ENCODE peak calls at places on chromosomes 3 and 15, in ten cellular contexts. P is PC-3; I is stomach; A is tibial artery; L is K562; E is right atrium auricular region; Y is thyroid gland; Q is Peyer's patch; V is CD4-positive, alpha-beta T cell; W is brain microvascular endothelial cell. M is an unnamed sample. For H3K27me3, the result is how much of the 10 kb centered on the place peaks cover.

GRCh38 chr15:74964794-74965193 is 8.2 kb upstream of the RPP25 start:
- DNase-seq in P (peak), I (no peak), A (no peak), L (no peak), E (no peak), Y (no peak), Q (no peak), V (no peak), W (peak), M (no peak)

GRCh38 chr15:85667491-85668424 is 127.0 kb downstream of the KLHL25 start:
- DNase-seq in P (peak), I (no peak), A (no peak), L (no peak), E (no peak), Y (no peak), Q (no peak), V (peak), W (peak), M (peak)

GRCh38 chr3:182484682-182485081 is 308.6 kb upstream of the ATP11B start:
- DNase-seq in P (no peak), I (no peak), A (no peak), L (no peak), E (no peak), Y (no peak), Q (no peak), V (no peak), W (no peak), M (no peak)

GRCh38 chr15:53305101-53305500 is 454.4 kb downstream of the WDR72 start:
- DNase-seq in P (no peak), I (no peak), A (no peak), L (no peak), E (no peak), Y (no peak), Q (no peak), V (no peak), W (no peak), M (no peak)

GRCh38 chr15:49212897-49213296 is 42.9 kb downstream of the GALK2 start:
- DNase-seq in P (peak), I (no peak), A (no peak), L (no peak), E (no peak), Y (no peak), Q (no peak), V (no peak), W (no peak), M (no peak)

GRCh38 chr3:110454066-110454465 is 617.5 kb upstream of the NECTIN3 start:
- DNase-seq in P (no peak), I (no peak), A (no peak), L (no peak), E (no peak), Y (no peak), Q (no peak), V (no peak), W (no peak), M (no peak)

GRCh38 chr3:128322030-128323022 is 144.4 kb downstream of the DNAJB8 start:
- DNase-seq in P (peak), I (peak), A (no peak), L (peak), E (no peak), Y (peak), Q (peak), V (peak), W (peak), M (peak)

GRCh38 chr3:186854954-186855353 is 12.4 kb downstream of the ADIPOQ start:
- DNase-seq in P (no peak), I (no peak), A (no peak), L (no peak), E (no peak), Y (no peak), Q (no peak), V (no peak), W (no peak), M (no peak)

GRCh38 chr15:95910643-95911212 is 419.8 kb upstream of the NR2F2 start:
- DNase-seq in P (no peak), I (no peak), A (no peak), L (no peak), E (no peak), Y (no peak), Q (no peak), V (no peak), W (no peak), M (no peak)

GRCh38 chr3:8554725-8555621 is 53.4 kb downstream of the LMCD1 start:
- DNase-seq in P (no peak), I (no peak), A (peak), L (no peak), E (peak), Y (no peak), Q (no peak), V (no peak), W (peak), M (no peak)

GRCh38 chr3:129226374-129226773 is 23.0 kb upstream of the COPG1 start:
- DNase-seq in P (peak), I (peak), A (peak), L (peak), E (peak), Y (peak), Q (peak), V (no peak), W (peak), M (peak)

GRCh38 chr15:99253381-99254090 is 2.3 kb downstream of the LRRC28 start:
- DNase-seq in P (peak), I (no peak), A (no peak), L (no peak), E (no peak), Y (no peak), Q (no peak), V (no peak), W (peak), M (no peak)

GRCh38 chr15:68504721-68505090 is 72.7 kb upstream of the ITGA11 start:
- DNase-seq in P (no peak), I (no peak), A (peak), L (no peak), E (no peak), Y (no peak), Q (no peak), V (no peak), W (no peak), M (no peak)

GRCh38 chr15:61749169-61749568 is 311.1 kb downstream of the VPS13C start:
- DNase-seq in P (peak), I (no peak), A (no peak), L (no peak), E (no peak), Y (no peak), Q (no peak), V (no peak), W (no peak), M (no peak)

GRCh38 chr3:69353492-69353891 is 32.4 kb downstream of the FRMD4B start:
- DNase-seq in P (no peak), I (no peak), A (no peak), L (no peak), E (no peak), Y (no peak), Q (no peak), V (no peak), W (no peak), M (no peak)

GRCh38 chr3:98688363-98688762 is 74.8 kb upstream of the ST3GAL6 start:
- DNase-seq in P (no peak), I (no peak), A (no peak), L (no peak), E (no peak), Y (no peak), Q (no peak), V (no peak), W (no peak), M (no peak)

GRCh38 chr15:64574220-64574994 is 114.0 kb downstream of the ZNF609 start:
- DNase-seq in P (peak), I (no peak), A (no peak), L (no peak), E (no peak), Y (no peak), Q (no peak), V (no peak), W (peak), M (no peak)

GRCh38 chr3:22886394-22886793 is 316.7 kb upstream of the UBE2E2 start:
- DNase-seq in P (no peak), I (no peak), A (no peak), L (no peak), E (peak), Y (no peak), Q (no peak), V (no peak), W (no peak), M (no peak)

GRCh38 chr3:32813180-32813579 is 4.6 kb upstream of the TRIM71 start:
- DNase-seq in P (no peak), I (no peak), A (no peak), L (no peak), E (no peak), Y (no peak), Q (no peak), V (no peak), W (no peak), M (no peak)

GRCh38 chr3:13219902-13220296 is 146.7 kb upstream of the IQSEC1 start:
- DNase-seq in P (no peak), I (no peak), A (no peak), L (no peak), E (no peak), Y (no peak), Q (no peak), V (no peak), W (no peak), M (no peak)

GRCh38 chr15:95405447-95405846 is 925.1 kb upstream of the NR2F2 start:
- DNase-seq in P (no peak), I (no peak), A (no peak), L (no peak), E (no peak), Y (no peak), Q (no peak), V (no peak), W (peak), M (no peak)

GRCh38 chr3:13473020-13473419 is 7.1 kb upstream of the HDAC11 start:
- DNase-seq in P (no peak), I (no peak), A (peak), L (no peak), E (no peak), Y (no peak), Q (peak), V (no peak), W (no peak), M (no peak)

GRCh38 chr3:187973977-187974856 is 179.7 kb upstream of the LPP start:
- DNase-seq in P (no peak), I (no peak), A (no peak), L (no peak), E (no peak), Y (no peak), Q (no peak), V (no peak), W (no peak), M (no peak)

GRCh38 chr3:31066999-31067398 is 172.5 kb upstream of the GADL1 start:
- DNase-seq in P (peak), I (no peak), A (no peak), L (peak), E (peak), Y (no peak), Q (no peak), V (no peak), W (peak), M (no peak)

GRCh38 chr3:4340411-4341335 is 37.5 kb downstream of the SETMAR start:
- DNase-seq in P (no peak), I (no peak), A (no peak), L (peak), E (no peak), Y (no peak), Q (no peak), V (no peak), W (no peak), M (no peak)

GRCh38 chr3:195900426-195901355 is 7.7 kb downstream of the TNK2 start:
- DNase-seq in P (peak), I (peak), A (no peak), L (no peak), E (peak), Y (peak), Q (peak), V (no peak), W (no peak), M (peak)
- TF ChIP-seq CTCF in P (no peak), I (no peak), A (no peak), L (no peak), E (no peak), Y (no peak), Q (no peak), V (no peak), W (no peak), M (no peak)

GRCh38 chr15:38622908-38623307 is 58.3 kb upstream of the RASGRP1 start:
- DNase-seq in P (no peak), I (no peak), A (no peak), L (no peak), E (no peak), Y (no peak), Q (no peak), V (no peak), W (no peak), M (no peak)
- H3K27me3 ChIP-seq in P (half or more), I (under half), A (under half), L (under half), E (under half), Y (under half), Q (under half), V (under half), W (under half), M (under half)

GRCh38 chr3:171811913-171812321 is 1.6 kb upstream of the PLD1 start:
- DNase-seq in P (peak), I (no peak), A (no peak), L (no peak), E (no peak), Y (no peak), Q (no peak), V (no peak), W (peak), M (no peak)

GRCh38 chr3:171807806-171808205 is 2.5 kb downstream of the PLD1 start:
- DNase-seq in P (no peak), I (no peak), A (no peak), L (no peak), E (no peak), Y (no peak), Q (no peak), V (no peak), W (no peak), M (no peak)

GRCh38 chr3:171810278-171811058 is at the start of gene PLD1:
- DNase-seq in P (peak), I (peak), A (peak), L (peak), E (peak), Y (peak), Q (peak), V (peak), W (peak), M (peak)

GRCh38 chr3:171811059-171811912 is 1.0 kb upstream of the PLD1 start:
- DNase-seq in P (peak), I (no peak), A (peak), L (peak), E (peak), Y (no peak), Q (no peak), V (no peak), W (peak), M (no peak)

DNA sequence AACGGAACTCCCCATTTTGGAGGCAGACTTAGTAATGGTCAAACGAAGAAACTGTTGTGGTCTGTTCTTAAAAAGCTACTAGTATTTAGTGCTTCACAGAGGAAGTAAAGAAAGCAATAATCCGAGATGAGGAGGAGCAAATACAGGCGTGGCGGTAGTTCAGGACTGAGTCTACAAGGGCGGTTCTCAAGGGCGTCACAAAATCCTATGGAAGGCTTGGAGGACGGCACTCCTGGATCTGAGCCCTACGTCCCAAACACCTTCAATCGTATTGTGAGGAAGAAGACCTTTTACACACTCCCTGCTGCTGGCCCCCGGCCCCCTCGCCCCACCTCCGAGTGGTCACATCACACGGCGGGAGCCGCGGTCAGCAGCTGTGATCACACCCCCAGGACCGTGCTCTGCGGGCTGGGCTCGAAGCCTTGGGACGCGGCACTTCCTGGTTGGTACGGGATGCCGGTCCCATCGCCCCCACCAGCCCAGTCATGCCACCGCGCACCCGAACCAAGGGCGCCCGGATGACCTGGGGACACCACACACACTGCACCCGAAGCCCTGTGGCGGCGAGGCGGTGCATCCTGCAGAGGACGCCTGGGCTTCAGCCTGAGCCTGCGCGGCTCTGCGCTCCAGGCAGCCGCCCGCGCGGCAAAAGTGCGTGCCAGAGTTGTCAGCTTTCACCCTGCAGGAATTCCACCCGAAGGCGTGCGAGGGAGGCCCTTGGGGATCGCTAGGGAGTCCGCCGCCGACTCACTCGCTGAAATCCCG is 588 bp downstream of the PLD1 start:
- DNase-seq in P (peak), I (peak), A (peak), L (peak), E (peak), Y (no peak), Q (peak), V (peak), W (peak), M (peak)
- TF ChIP-seq CTCF in P (no peak), I (no peak), A (no peak), L (no peak), E (no peak), Y (no peak), Q (peak), V (no peak), W (no peak), M (peak)

GRCh38 chr15:28915041-28915810 is 29.5 kb downstream of the APBA2 start:
- DNase-seq in P (no peak), I (no peak), A (no peak), L (no peak), E (no peak), Y (no peak), Q (no peak), V (no peak), W (no peak), M (no peak)

GRCh38 chr15:28917791-28918140 is 32.0 kb downstream of the APBA2 start:
- DNase-seq in P (no peak), I (no peak), A (peak), L (no peak), E (no peak), Y (no peak), Q (no peak), V (no peak), W (no peak), M (no peak)

GRCh38 chr15:28914483-28915023 is 28.8 kb downstream of the APBA2 start:
- DNase-seq in P (no peak), I (no peak), A (peak), L (peak), E (no peak), Y (no peak), Q (no peak), V (no peak), W (no peak), M (no peak)

GRCh38 chr15:28914046-28914445 is 28.3 kb downstream of the APBA2 start:
- DNase-seq in P (no peak), I (no peak), A (peak), L (no peak), E (no peak), Y (no peak), Q (no peak), V (no peak), W (no peak), M (no peak)

GRCh38 chr15:28915935-28916334 is 30.2 kb downstream of the APBA2 start:
- DNase-seq in P (no peak), I (no peak), A (peak), L (no peak), E (no peak), Y (no peak), Q (no peak), V (no peak), W (no peak), M (no peak)
- H3K27me3 ChIP-seq in P (under half), I (under half), A (under half), L (under half), E (under half), Y (under half), Q (under half), V (under half), W (under half), M (under half)

GRCh38 chr3:159781867-159782266 is 206.8 kb upstream of the IL12A start:
- DNase-seq in P (peak), I (no peak), A (peak), L (no peak), E (no peak), Y (no peak), Q (peak), V (no peak), W (no peak), M (peak)
- TF ChIP-seq CTCF in P (peak), I (no peak), A (no peak), L (no peak), E (no peak), Y (no peak), Q (peak), V (no peak), W (no peak), M (peak)

GRCh38 chr3:10330319-10330718 is 9.4 kb upstream of the SEC13 start:
- DNase-seq in P (no peak), I (no peak), A (no peak), L (no peak), E (no peak), Y (no peak), Q (no peak), V (no peak), W (no peak), M (no peak)
- H3K27me3 ChIP-seq in P (half or more), I (under half), A (under half), L (half or more), E (under half), Y (under half), Q (under half), V (under half), W (under half), M (under half)

GRCh38 chr3:123385981-123386380 is 62.9 kb downstream of the ADCY5 start:
- DNase-seq in P (peak), I (no peak), A (peak), L (no peak), E (no peak), Y (peak), Q (no peak), V (no peak), W (no peak), M (no peak)
- TF ChIP-seq CTCF in P (no peak), I (no peak), A (no peak), L (no peak), E (no peak), Y (no peak), Q (no peak), V (no peak), W (no peak), M (no peak)

GRCh38 chr3:115626006-115626409 is 2.7 kb downstream of the GAP43 start:
- DNase-seq in P (no peak), I (no peak), A (no peak), L (no peak), E (no peak), Y (no peak), Q (no peak), V (no peak), W (no peak), M (no peak)
- H3K27me3 ChIP-seq in P (under half), I (under half), A (under half), L (under half), E (under half), Y (under half), Q (under half), V (half or more), W (under half), M (under half)

GRCh38 chr3:168511428-168512014 is 415.8 kb upstream of the GOLIM4 start:
- DNase-seq in P (peak), I (no peak), A (no peak), L (no peak), E (no peak), Y (no peak), Q (no peak), V (no peak), W (peak), M (no peak)
- TF ChIP-seq CTCF in P (peak), I (no peak), A (no peak), L (peak), E (peak), Y (peak), Q (peak), V (no peak), W (peak), M (peak)

GRCh38 chr15:100687532-100688215 is 85.3 kb downstream of the ASB7 start:
- DNase-seq in P (peak), I (no peak), A (peak), L (no peak), E (peak), Y (no peak), Q (no peak), V (no peak), W (peak), M (no peak)

GRCh38 chr15:100686725-100687488 is 84.5 kb downstream of the ASB7 start:
- DNase-seq in P (peak), I (no peak), A (no peak), L (no peak), E (no peak), Y (no peak), Q (no peak), V (no peak), W (peak), M (no peak)

GRCh38 chr15:100688549-100689120 is 86.2 kb downstream of the ASB7 start:
- DNase-seq in P (no peak), I (no peak), A (peak), L (no peak), E (no peak), Y (no peak), Q (no peak), V (no peak), W (no peak), M (no peak)

GRCh38 chr15:100684591-100684990 is 82.2 kb downstream of the ASB7 start:
- DNase-seq in P (no peak), I (no peak), A (no peak), L (no peak), E (no peak), Y (no peak), Q (no peak), V (no peak), W (no peak), M (no peak)

DNA sequence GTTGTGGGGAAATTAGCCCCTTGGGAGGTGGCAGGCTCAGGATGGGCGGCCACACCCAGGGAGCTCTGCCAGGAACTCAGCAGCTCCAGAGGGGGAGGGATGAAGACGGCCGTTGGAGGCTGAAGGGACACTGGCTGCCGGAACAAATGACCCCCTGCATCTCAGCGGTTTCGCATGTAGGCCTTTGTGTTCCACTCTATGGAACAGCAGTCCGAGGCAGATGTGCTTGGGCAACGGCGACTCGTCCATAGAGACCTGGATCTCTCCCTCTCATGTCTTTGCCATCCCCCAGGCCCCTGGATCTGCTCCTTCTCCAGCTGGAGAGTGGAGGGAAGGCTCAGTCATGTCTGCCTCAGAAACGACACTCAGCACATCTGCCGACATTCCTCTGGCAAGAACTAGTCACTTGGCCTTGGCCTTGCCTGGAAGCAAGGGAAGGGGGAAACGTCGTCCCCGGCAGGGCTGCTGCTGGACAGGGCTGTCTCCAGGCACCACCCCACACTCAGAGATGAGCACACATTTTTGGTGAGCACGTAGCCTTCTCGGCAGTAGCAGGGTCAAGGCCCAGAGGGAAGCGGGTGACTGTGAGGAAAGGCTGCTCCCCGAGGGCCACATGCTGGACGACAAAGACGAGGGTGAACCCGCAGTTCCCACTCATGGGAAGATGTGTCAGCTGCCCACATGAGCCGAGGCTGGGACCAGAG is 83.8 kb downstream of the ASB7 start:
- DNase-seq in P (no peak), I (no peak), A (peak), L (no peak), E (peak), Y (no peak), Q (no peak), V (no peak), W (no peak), M (no peak)
- H3K27me3 ChIP-seq in P (under half), I (under half), A (under half), L (under half), E (under half), Y (under half), Q (under half), V (under half), W (under half), M (under half)